ENCODE peak calls at places on chromosomes 3 and 15, in eight cellular contexts. T, L, Q, K, V, H, W and Z are unnamed samples.
A peak's percentile ranks its signal among the peaks of the same experiment; 100 is the strongest.

GRCh38 chr15:48250640-48251076 is 44.6 kb downstream of the SLC12A1 start:
- DNase-seq in T (no peak), L (peak; percentile 67), Q (no peak), K (no peak), V (peak; percentile 87), H (peak; percentile 50), W (peak; percentile 35), Z (peak; percentile 43)

GRCh38 chr3:109532257-109533216 is 195.2 kb upstream of the DPPA4 start:
- DNase-seq in T (no peak), L (peak; percentile 69), Q (no peak), K (no peak), V (peak; percentile 93), H (peak; percentile 84), W (peak; percentile 77), Z (peak; percentile 56)

GRCh38 chr3:127680790-127681189 is 8.0 kb downstream of the ABTB1 start:
- DNase-seq in T (peak; percentile 55), L (no peak), Q (peak; percentile 9), K (peak; percentile 45), V (no peak), H (no peak), W (no peak), Z (no peak)

GRCh38 chr15:41904487-41905359 is 10.9 kb upstream of the SPTBN5 start:
- DNase-seq in T (no peak), L (peak; percentile 42), Q (peak; percentile 44), K (peak; percentile 68), V (peak; percentile 74), H (peak; percentile 45), W (peak; percentile 81), Z (peak; percentile 82)

GRCh38 chr15:78709263-78709882 is 68.4 kb upstream of the CHRNB4 start:
- DNase-seq in T (peak; percentile 84), L (peak; percentile 33), Q (peak; percentile 50), K (peak; percentile 79), V (peak; percentile 34), H (peak; percentile 81), W (peak; percentile 86), Z (peak; percentile 88)

GRCh38 chr3:37511357-37511970 is 337.1 kb upstream of the LRRFIP2 start:
- DNase-seq in T (no peak), L (no peak), Q (no peak), K (peak; percentile 75), V (no peak), H (no peak), W (no peak), Z (no peak)

GRCh38 chr3:176931991-176932390 is 265.3 kb downstream of the TBL1XR1 start:
- DNase-seq in T (no peak), L (no peak), Q (no peak), K (no peak), V (no peak), H (no peak), W (no peak), Z (no peak)

GRCh38 chr3:89252865-89253264 is 145.4 kb downstream of the EPHA3 start:
- DNase-seq in T (no peak), L (no peak), Q (no peak), K (no peak), V (no peak), H (no peak), W (no peak), Z (no peak)

GRCh38 chr3:35544976-35545375 is 94.3 kb upstream of the ARPP21 start:
- DNase-seq in T (no peak), L (no peak), Q (no peak), K (no peak), V (no peak), H (no peak), W (no peak), Z (no peak)

GRCh38 chr3:195150194-195151118 is 120.5 kb downstream of the XXYLT1 start:
- DNase-seq in T (peak; percentile 88), L (no peak), Q (no peak), K (peak; percentile 58), V (peak; percentile 95), H (peak; percentile 81), W (peak; percentile 53), Z (no peak)

GRCh38 chr3:126259411-126260391 is 79.3 kb upstream of the ALDH1L1 start:
- DNase-seq in T (peak; percentile 85), L (no peak), Q (no peak), K (peak; percentile 75), V (peak; percentile 32), H (peak; percentile 57), W (peak; percentile 70), Z (peak; percentile 33)

GRCh38 chr3:171461087-171461917 is 1.1 kb upstream of the TNIK start:
- DNase-seq in T (no peak), L (peak; percentile 81), Q (no peak), K (no peak), V (peak; percentile 65), H (no peak), W (peak; percentile 60), Z (no peak)

GRCh38 chr3:50336452-50337174 is 4.0 kb downstream of the RASSF1 start:
- DNase-seq in T (no peak), L (peak; percentile 49), Q (no peak), K (no peak), V (no peak), H (no peak), W (no peak), Z (no peak)

GRCh38 chr3:38588995-38589937 is 60.2 kb downstream of the SCN5A start:
- DNase-seq in T (peak; percentile 42), L (no peak), Q (no peak), K (peak; percentile 27), V (no peak), H (no peak), W (peak; percentile 23), Z (no peak)

GRCh38 chr3:141846050-141846433 is 30.4 kb upstream of the ATP1B3 start:
- DNase-seq in T (no peak), L (no peak), Q (no peak), K (no peak), V (no peak), H (no peak), W (no peak), Z (no peak)

GRCh38 chr15:101172421-101173097 is 79.3 kb downstream of the CHSY1 start:
- DNase-seq in T (no peak), L (no peak), Q (no peak), K (no peak), V (no peak), H (no peak), W (no peak), Z (peak; percentile 79)

DNA sequence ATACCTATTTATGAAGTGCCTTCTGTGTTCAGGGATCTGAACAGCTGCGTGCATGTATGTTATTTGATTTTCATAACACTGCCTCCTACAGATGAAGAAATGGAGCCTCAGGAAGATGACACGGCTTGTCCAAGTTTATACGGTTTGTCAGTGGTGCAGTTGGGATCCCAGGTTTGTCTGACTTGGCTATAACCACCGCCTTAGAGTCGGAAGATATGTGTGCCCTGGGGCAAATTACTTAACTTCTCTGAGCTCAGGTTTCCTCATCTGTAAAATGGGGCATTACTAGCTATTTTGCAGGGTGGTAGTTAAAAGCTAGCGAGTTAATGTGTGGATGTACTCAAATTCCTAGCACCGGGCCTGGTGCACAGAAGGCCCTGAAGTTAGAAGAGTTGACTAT is 54.1 kb upstream of the ANP32A start:
- DNase-seq in T (no peak), L (no peak), Q (no peak), K (no peak), V (no peak), H (no peak), W (no peak), Z (no peak)
- TF ChIP-seq CTCF in T (no peak), L (no peak), Q (no peak), K (no peak), V (no peak), H (no peak), W (no peak), Z (no peak)

GRCh38 chr3:52894756-52895155 is 2.6 kb downstream of the STIMATE start:
- DNase-seq in T (no peak), L (no peak), Q (no peak), K (no peak), V (no peak), H (no peak), W (no peak), Z (no peak)

GRCh38 chr3:52893723-52894122 is 3.6 kb downstream of the STIMATE start:
- DNase-seq in T (no peak), L (no peak), Q (no peak), K (peak; percentile 92), V (no peak), H (no peak), W (no peak), Z (no peak)

GRCh38 chr3:52895416-52895815 is 1.9 kb downstream of the STIMATE start:
- DNase-seq in T (no peak), L (no peak), Q (no peak), K (no peak), V (no peak), H (no peak), W (no peak), Z (no peak)

GRCh38 chr3:52896613-52897012 is 735 bp downstream of the STIMATE start:
- DNase-seq in T (no peak), L (peak; percentile 9), Q (no peak), K (no peak), V (no peak), H (no peak), W (peak; percentile 67), Z (no peak)

GRCh38 chr3:52897130-52898109 is at the start of gene STIMATE:
- DNase-seq in T (peak; percentile 96), L (peak; percentile 84), Q (peak; percentile 59), K (peak; percentile 92), V (peak; percentile 76), H (peak; percentile 91), W (peak; percentile 92), Z (peak; percentile 89)
- TF ChIP-seq CTCF in T (no peak), L (no peak), Q (no peak), K (no peak), V (no peak), H (no peak), W (no peak), Z (no peak)

GRCh38 chr3:47634996-47635395 is 56.3 kb upstream of the CSPG5 start:
- DNase-seq in T (no peak), L (peak; percentile 25), Q (no peak), K (no peak), V (no peak), H (no peak), W (no peak), Z (no peak)

GRCh38 chr3:47641739-47642138 is 63.1 kb upstream of the CSPG5 start:
- DNase-seq in T (no peak), L (no peak), Q (no peak), K (no peak), V (no peak), H (no peak), W (no peak), Z (no peak)

GRCh38 chr3:47636225-47636624 is 57.6 kb upstream of the CSPG5 start:
- DNase-seq in T (peak; percentile 64), L (no peak), Q (no peak), K (no peak), V (no peak), H (no peak), W (no peak), Z (no peak)

DNA sequence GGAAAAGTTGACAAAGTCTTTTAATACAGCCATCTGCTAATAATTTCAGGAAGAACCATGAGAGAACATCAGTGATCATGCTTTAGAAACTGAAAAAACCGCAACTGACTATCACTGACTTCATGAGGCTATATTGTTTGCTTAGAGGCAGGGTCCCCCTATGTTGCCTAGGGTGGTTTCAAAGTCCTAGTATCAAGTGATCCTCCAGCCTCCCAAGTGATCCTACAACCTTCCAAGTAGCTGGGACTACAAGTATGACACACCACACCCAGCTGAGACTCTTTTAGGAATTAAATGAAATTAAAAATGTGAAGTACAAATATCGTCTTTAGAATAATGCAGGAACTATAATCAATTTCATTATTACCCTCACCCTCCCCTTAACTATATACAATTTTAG is 58.3 kb upstream of the CSPG5 start:
- DNase-seq in T (no peak), L (no peak), Q (no peak), K (no peak), V (no peak), H (no peak), W (no peak), Z (no peak)
- TF ChIP-seq CTCF in T (no peak), L (no peak), Q (no peak), K (no peak), V (no peak), H (no peak), W (no peak), Z (no peak)

GRCh38 chr15:82680200-82681102 is 29.2 kb downstream of the AP3B2 start:
- DNase-seq in T (peak; percentile 91), L (peak; percentile 71), Q (no peak), K (no peak), V (no peak), H (peak; percentile 88), W (peak; percentile 94), Z (peak; percentile 83)
- TF ChIP-seq CTCF in T (peak; percentile 12), L (no peak), Q (no peak), K (no peak), V (no peak), H (no peak), W (peak; percentile 60), Z (no peak)